ENCODE peak calls at places on chromosomes 4 and X, in five cellular contexts. Z is mucosa of descending colon; Y is neural progenitor cell; T is ELF-1; V is activated CD8-positive, alpha-beta memory T cell treated with anti-CD3 and anti-CD28 coated beads for 1 hour. J is an unnamed sample.

GRCh38 chrX:18985186-18985435 is 1.2 kb upstream of the PHKA2 start:
- DNase-seq in Z (no peak), Y (no peak), T (no peak), V (no peak), J (no peak)

GRCh38 chrX:155767101-155767878 is 113.9 kb upstream of the VAMP7 start:
- DNase-seq in Z (peak; percentile 61), Y (peak; percentile 76), T (peak; percentile 64), V (no peak), J (peak; percentile 85)

GRCh38 chrX:149962859-149963757 is 24.8 kb upstream of the EOLA2 start:
- DNase-seq in Z (no peak), Y (peak; percentile 72), T (peak; percentile 44), V (no peak), J (peak; percentile 63)

GRCh38 chrX:152635941-152636340 is 1.8 kb upstream of the GABRQ start:
- DNase-seq in Z (no peak), Y (peak; percentile 74), T (peak; percentile 79), V (no peak), J (peak; percentile 49)

GRCh38 chr4:147518846-147519767 is 38.2 kb downstream of the EDNRA start:
- DNase-seq in Z (no peak), Y (peak; percentile 77), T (peak; percentile 18), V (no peak), J (peak; percentile 79)

GRCh38 chrX:141989802-141990201 is 86.1 kb downstream of the MAGEC1 start:
- DNase-seq in Z (no peak), Y (no peak), T (no peak), V (no peak), J (peak; percentile 28)

GRCh38 chrX:68114573-68115199 is 318.6 kb downstream of the OPHN1 start:
- DNase-seq in Z (no peak), Y (no peak), T (peak; percentile 13), V (no peak), J (no peak)

GRCh38 chr4:158013858-158014257 is 159.0 kb downstream of the GASK1B start:
- DNase-seq in Z (no peak), Y (no peak), T (no peak), V (no peak), J (no peak)

GRCh38 chrX:69493193-69493592 is 10.9 kb upstream of the NALF2 start:
- DNase-seq in Z (no peak), Y (peak; percentile 69), T (peak; percentile 80), V (no peak), J (peak; percentile 80)

GRCh38 chr4:33746979-33747378 is 2497.3 kb downstream of the ARAP2 start:
- DNase-seq in Z (no peak), Y (no peak), T (no peak), V (no peak), J (no peak)

GRCh38 chr4:66555301-66555700 is 885.0 kb upstream of the EPHA5 start:
- DNase-seq in Z (no peak), Y (no peak), T (no peak), V (no peak), J (no peak)

GRCh38 chrX:125003746-125004446 is 315.8 kb upstream of the TEX13C start:
- DNase-seq in Z (no peak), Y (no peak), T (no peak), V (no peak), J (no peak)

GRCh38 chr4:76803522-76803921 is 94.4 kb downstream of the SOWAHB start:
- DNase-seq in Z (no peak), Y (no peak), T (peak; percentile 44), V (no peak), J (no peak)

GRCh38 chrX:120308558-120308957 is 2.7 kb downstream of the TMEM255A start:
- DNase-seq in Z (no peak), Y (peak; percentile 86), T (peak; percentile 78), V (no peak), J (peak; percentile 39)

GRCh38 chr4:72505314-72505744 is 63.7 kb downstream of the ADAMTS3 start:
- DNase-seq in Z (no peak), Y (peak; percentile 66), T (peak; percentile 79), V (no peak), J (peak; percentile 55)

GRCh38 chr4:48968814-48969213 is 17.3 kb upstream of the CWH43 start:
- DNase-seq in Z (no peak), Y (no peak), T (no peak), V (no peak), J (no peak)

GRCh38 chrX:46831620-46832327 is 5.1 kb upstream of the RP2 start:
- DNase-seq in Z (no peak), Y (no peak), T (no peak), V (no peak), J (no peak)

GRCh38 chr4:84482564-84483563 is 16.2 kb downstream of the NKX6-1 start:
- DNase-seq in Z (peak; percentile 78), Y (peak; percentile 54), T (no peak), V (no peak), J (no peak)

GRCh38 chr4:26342328-26343040 is 21.7 kb downstream of the RBPJ start:
- DNase-seq in Z (no peak), Y (no peak), T (no peak), V (no peak), J (no peak)

GRCh38 chr4:145161549-145161948 is 18.8 kb downstream of the OTUD4 start:
- DNase-seq in Z (no peak), Y (no peak), T (no peak), V (no peak), J (no peak)

GRCh38 chr4:15543537-15544195 is 74.0 kb downstream of the CC2D2A start:
- DNase-seq in Z (no peak), Y (no peak), T (no peak), V (no peak), J (no peak)

GRCh38 chrX:68196939-68197791 is 236.1 kb downstream of the OPHN1 start:
- DNase-seq in Z (no peak), Y (peak; percentile 72), T (peak; percentile 54), V (no peak), J (peak; percentile 75)